ENCODE peak calls at places on chromosomes 2 and 18, in four cellular contexts. K is SK-N-SH, Z is heart right ventricle, Q is fibroblast of lung. O is an unnamed sample.

GRCh38 chr18:80187956-80188642 is 59.2 kb downstream of the PARD6G start:
- DNase-seq in Q (no peak), K (no peak), Z (no peak), O (no peak)

GRCh38 chr2:168237741-168238140 is 9.7 kb downstream of the STK39 start:
- DNase-seq in Q (no peak), K (no peak), Z (no peak), O (no peak)

GRCh38 chr18:46481048-46481846 is 175.8 kb downstream of the LOXHD1 start:
- DNase-seq in K (peak; percentile 64), Q (peak; percentile 46), Z (no peak), O (peak; percentile 61)

GRCh38 chr2:195795879-195796278 is 138.9 kb downstream of the SLC39A10 start:
- DNase-seq in Q (no peak), Z (no peak), K (no peak), O (no peak)

GRCh38 chr2:148876589-148877402 is 1.8 kb downstream of the KIF5C start:
- DNase-seq in Q (no peak), K (peak; percentile 79), Z (peak; percentile 18), O (no peak)

GRCh38 chr2:29042581-29043075 is 31.7 kb downstream of the PCARE start:
- DNase-seq in Z (no peak), Q (peak; percentile 70), K (peak; percentile 72), O (no peak)

GRCh38 chr2:49616800-49617199 is 462.5 kb upstream of the FSHR start:
- DNase-seq in K (peak; percentile 32), Z (no peak), Q (no peak), O (peak; percentile 56)

GRCh38 chr2:45578056-45578843 is 32.8 kb downstream of the SRBD1 start:
- DNase-seq in K (peak; percentile 52), Q (peak; percentile 72), Z (no peak), O (peak; percentile 43)

GRCh38 chr18:41416044-41416443 is 539.0 kb upstream of the PIK3C3 start:
- DNase-seq in K (no peak), Z (no peak), Q (no peak), O (no peak)

GRCh38 chr2:57490746-57491145 is 555.9 kb upstream of the VRK2 start:
- DNase-seq in K (no peak), Q (no peak), Z (no peak), O (peak; percentile 48)

GRCh38 chr2:66440692-66441091 is 5.8 kb downstream of the MEIS1 start:
- DNase-seq in Q (peak; percentile 70), K (no peak), Z (peak; percentile 41), O (no peak)

GRCh38 chr18:48166971-48167370 is 236.5 kb upstream of the SMAD2 start:
- DNase-seq in K (no peak), Z (peak; percentile 49), Q (no peak), O (no peak)

GRCh38 chr2:119291588-119292167 is 68.0 kb downstream of the STEAP3 start:
- DNase-seq in Z (no peak), K (no peak), Q (no peak), O (no peak)

GRCh38 chr2:96856776-96857673 is 791 bp downstream of the ANKRD39 start:
- DNase-seq in Z (no peak), Q (peak; percentile 25), K (no peak), O (no peak)

GRCh38 chr2:46116616-46117015 is 180.6 kb upstream of the EPAS1 start:
- DNase-seq in K (no peak), Q (peak; percentile 39), Z (no peak), O (no peak)

GRCh38 chr2:181916726-181917377 is 25.3 kb downstream of the ITPRID2 start:
- DNase-seq in K (no peak), Q (peak; percentile 67), Z (no peak), O (no peak)

GRCh38 chr2:221068123-221068522 is 504.0 kb downstream of the EPHA4 start:
- DNase-seq in Q (peak; percentile 28), K (no peak), Z (no peak), O (no peak)
- TF ChIP-seq CTCF in Q (peak; percentile 16), K (no peak), Z (no peak), O (no peak)

GRCh38 chr2:136932700-136933099 is 167.4 kb downstream of the THSD7B start:
- DNase-seq in K (peak; percentile 49), Q (no peak), Z (no peak), O (peak; percentile 56)

GRCh38 chr2:136929531-136929930 is 164.2 kb downstream of the THSD7B start:
- DNase-seq in K (no peak), Z (no peak), Q (no peak), O (no peak)

GRCh38 chr2:136935119-136935518 is 169.8 kb downstream of the THSD7B start:
- DNase-seq in Q (no peak), Z (no peak), K (no peak), O (no peak)
- TF ChIP-seq CTCF in Q (no peak), Z (no peak), K (no peak), O (no peak)

DNA sequence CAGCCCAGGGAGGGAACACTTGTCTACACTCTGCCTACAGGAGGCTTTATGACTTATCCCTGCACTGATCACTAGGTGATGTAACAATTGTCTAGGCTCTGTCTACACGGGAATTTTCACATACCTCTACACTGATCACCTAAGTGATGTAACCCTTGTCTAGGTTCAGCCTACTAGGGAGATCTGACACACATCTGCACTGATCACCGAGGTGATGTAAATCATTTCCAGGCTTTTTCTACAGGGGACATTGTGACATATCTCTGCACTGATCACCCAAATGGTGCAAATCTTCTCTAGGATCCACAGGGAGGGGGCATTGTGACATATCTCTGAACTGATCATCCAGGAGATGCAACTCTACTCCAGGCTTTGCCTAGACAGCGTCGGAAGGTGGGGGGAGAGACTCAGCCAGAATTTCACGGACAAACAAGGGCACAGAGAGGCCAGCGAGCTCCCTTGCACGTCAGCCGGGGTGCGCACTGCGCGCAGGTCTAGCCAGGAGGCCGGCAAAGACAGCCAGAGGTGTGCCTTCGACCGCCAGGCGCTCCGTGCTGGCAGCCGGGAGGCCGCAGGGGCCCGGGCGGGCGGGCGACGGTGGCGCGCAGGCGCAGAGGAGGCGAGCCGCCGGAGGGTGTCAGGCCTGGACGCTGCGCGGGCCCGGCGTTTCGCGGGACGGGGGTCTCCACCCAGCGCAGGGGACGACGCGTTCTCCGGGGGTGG is 46.9 kb upstream of the USP14 start:
- DNase-seq in Q (peak; percentile 54), Z (peak; percentile 77), K (peak; percentile 92), O (peak; percentile 65)
- TF ChIP-seq CTCF in Q (no peak), Z (no peak), K (no peak), O (no peak)

GRCh38 chr18:6052449-6052913 is 157.2 kb upstream of the TMEM200C start:
- DNase-seq in K (no peak), Q (peak; percentile 55), Z (no peak), O (no peak)

GRCh38 chr18:6057604-6058003 is 162.3 kb upstream of the TMEM200C start:
- DNase-seq in Z (no peak), K (no peak), Q (peak; percentile 29), O (no peak)

GRCh38 chr18:6054443-6054842 is 159.1 kb upstream of the TMEM200C start:
- DNase-seq in Z (no peak), Q (no peak), K (peak; percentile 46), O (no peak)

GRCh38 chr18:6056171-6056932 is 161.0 kb upstream of the TMEM200C start:
- DNase-seq in Q (peak; percentile 65), K (no peak), Z (no peak), O (no peak)

DNA sequence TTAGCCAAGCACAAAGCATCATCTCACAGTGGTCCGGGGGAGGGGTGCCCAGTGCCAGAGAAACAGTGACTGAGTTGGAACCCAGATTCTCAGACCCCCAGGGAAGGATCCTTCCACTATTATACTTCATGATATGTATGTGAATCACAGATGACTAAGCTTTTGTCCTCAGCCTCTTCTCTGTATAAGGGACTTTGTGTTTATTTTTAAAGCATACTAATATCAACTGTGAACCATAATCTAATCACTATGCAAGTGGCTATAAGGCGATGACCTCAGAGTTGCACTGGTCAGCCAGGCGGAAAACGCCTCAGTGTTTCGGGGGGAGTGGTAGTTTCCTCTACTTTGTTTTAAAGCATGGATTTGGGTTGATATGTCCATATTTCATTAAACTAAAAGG is 160.4 kb upstream of the TMEM200C start:
- DNase-seq in Z (no peak), K (peak; percentile 3), Q (peak; percentile 79), O (no peak)
- TF ChIP-seq CTCF in Z (no peak), K (no peak), Q (no peak), O (no peak)

GRCh38 chr2:133262888-133263287 is 305.4 kb downstream of the NCKAP5 start:
- DNase-seq in Z (no peak), Q (peak; percentile 44), K (no peak), O (no peak)

GRCh38 chr2:133264951-133265949 is 303.0 kb downstream of the NCKAP5 start:
- DNase-seq in Q (no peak), K (peak; percentile 29), Z (peak; percentile 57), O (no peak)

GRCh38 chr2:133266926-133267590 is 301.2 kb downstream of the NCKAP5 start:
- DNase-seq in Q (no peak), K (peak; percentile 66), Z (no peak), O (no peak)

GRCh38 chr2:133270550-133270949 is 297.7 kb downstream of the NCKAP5 start:
- DNase-seq in Z (no peak), Q (no peak), K (no peak), O (no peak)

DNA sequence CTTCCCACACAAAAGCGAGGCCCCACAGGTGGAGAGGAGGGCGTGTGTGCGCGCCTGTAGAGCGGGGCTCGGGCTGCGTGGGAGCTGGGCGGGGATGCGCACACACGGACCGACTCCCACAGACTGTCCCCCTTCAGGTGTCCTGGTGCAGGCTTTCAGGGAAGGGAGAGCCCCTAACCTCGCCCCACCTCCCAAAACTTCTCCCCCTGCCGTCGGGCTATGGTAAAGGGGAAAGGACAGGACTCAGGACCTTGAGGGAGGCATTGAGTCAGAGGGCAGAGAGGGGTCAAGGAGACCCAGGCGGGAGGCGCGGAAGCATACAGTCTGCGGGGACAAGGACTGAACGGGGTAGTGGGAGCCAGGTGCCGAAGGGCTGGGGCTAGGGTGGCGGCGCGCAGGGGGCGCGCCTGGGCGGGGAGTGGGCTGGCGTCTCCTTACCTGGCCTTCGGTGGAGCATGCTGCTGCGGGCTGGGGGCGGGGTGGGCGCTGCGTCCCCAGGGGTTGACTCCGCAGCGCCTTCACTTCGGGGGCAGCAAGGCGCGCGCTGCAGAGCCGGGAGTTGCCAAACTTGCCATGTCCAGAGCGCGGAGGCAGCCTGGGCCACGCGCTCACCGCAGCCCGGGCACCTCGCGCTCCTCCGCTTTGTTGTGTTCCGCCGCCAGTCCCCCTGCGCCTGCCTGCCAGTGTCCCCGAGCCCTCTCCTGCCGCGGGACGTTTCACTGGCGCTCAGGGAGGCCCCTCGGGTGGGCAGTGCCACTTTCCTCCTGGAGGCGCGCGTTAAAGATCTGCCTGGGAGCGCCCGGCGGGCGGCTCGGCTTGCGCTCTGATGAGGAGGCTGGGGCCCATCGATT is 302.0 kb downstream of the NCKAP5 start:
- DNase-seq in K (peak; percentile 70), Z (peak; percentile 26), Q (peak; percentile 36), O (no peak)
- TF ChIP-seq CTCF in K (no peak), Z (no peak), Q (peak; percentile 41), O (no peak)